ENCODE peak calls at places on chromosomes 3 and 15, in four cellular contexts. T, D, W and N are unnamed samples.
A peak's percentile ranks its signal among the peaks of the same experiment; 100 is the strongest.

GRCh38 chr3:146503459-146504202 is 34.3 kb upstream of the PLSCR2 start:
- DNase-seq in T (peak; percentile 47), D (no peak), W (no peak), N (no peak)

GRCh38 chr3:182117583-182117982 is 405.9 kb downstream of the SOX2 start:
- DNase-seq in T (no peak), D (no peak), W (no peak), N (no peak)

GRCh38 chr15:47185222-47185800 is 532.0 kb upstream of the SEMA6D start:
- DNase-seq in T (no peak), D (no peak), W (no peak), N (no peak)

GRCh38 chr3:179706233-179706632 is 53.4 kb downstream of the USP13 start:
- DNase-seq in T (no peak), D (no peak), W (no peak), N (no peak)

GRCh38 chr3:152902141-152902669 is 67.3 kb downstream of the P2RY1 start:
- DNase-seq in T (no peak), D (no peak), W (no peak), N (no peak)

GRCh38 chr3:64174328-64174727 is 50.9 kb downstream of the PRICKLE2 start:
- DNase-seq in T (peak; percentile 31), D (no peak), W (no peak), N (no peak)

GRCh38 chr3:54870423-54870822 is 57.4 kb downstream of the LRTM1 start:
- DNase-seq in T (peak; percentile 74), D (no peak), W (no peak), N (peak; percentile 38)

GRCh38 chr15:70505411-70505919 is 257.9 kb downstream of the UACA start:
- DNase-seq in T (peak; percentile 72), D (no peak), W (no peak), N (no peak)

GRCh38 chr3:119294889-119295769 is 946 bp downstream of the ARHGAP31 start:
- DNase-seq in T (peak; percentile 66), D (no peak), W (peak; percentile 30), N (no peak)

GRCh38 chr15:89332446-89332845 is 2.2 kb downstream of the POLG start:
- DNase-seq in T (no peak), D (no peak), W (no peak), N (no peak)

GRCh38 chr3:38115645-38116427 is 21.1 kb downstream of the ACAA1 start:
- DNase-seq in T (no peak), D (no peak), W (no peak), N (peak; percentile 8)

GRCh38 chr15:89482139-89482538 is 14.2 kb downstream of the RHCG start:
- DNase-seq in T (no peak), D (no peak), W (no peak), N (no peak)

GRCh38 chr15:81853349-81853748 is 192.5 kb downstream of the MEX3B start:
- DNase-seq in T (no peak), D (no peak), W (no peak), N (no peak)

GRCh38 chr3:106206165-106206564 is 337.4 kb upstream of the CBLB start:
- DNase-seq in T (no peak), D (no peak), W (no peak), N (no peak)

GRCh38 chr3:60294181-60294580 is 957.1 kb downstream of the FHIT start:
- DNase-seq in T (no peak), D (no peak), W (no peak), N (no peak)

GRCh38 chr3:37967252-37967881 is 23.2 kb upstream of the VILL start:
- DNase-seq in T (peak; percentile 79), D (no peak), W (peak; percentile 45), N (peak; percentile 51)

GRCh38 chr3:113873814-113874526 is 35.4 kb downstream of the GRAMD1C start:
- DNase-seq in T (no peak), D (no peak), W (no peak), N (no peak)

GRCh38 chr3:48372862-48373435 is 930 bp downstream of the FBXW12 start:
- DNase-seq in T (no peak), D (no peak), W (no peak), N (no peak)

GRCh38 chr3:123658860-123659221 is 74.0 kb upstream of the HACD2 start:
- DNase-seq in T (no peak), D (no peak), W (no peak), N (no peak)

GRCh38 chr3:39166134-39166710 is 12.8 kb upstream of the CSRNP1 start:
- DNase-seq in T (peak; percentile 80), D (no peak), W (no peak), N (no peak)

GRCh38 chr3:41808152-41808551 is 153.8 kb downstream of the ULK4 start:
- DNase-seq in T (peak; percentile 5), D (no peak), W (no peak), N (no peak)

GRCh38 chr15:82183121-82184031 is 79.2 kb downstream of the EFL1 start:
- DNase-seq in T (no peak), D (no peak), W (no peak), N (no peak)

GRCh38 chr3:175434591-175434990 is 575.5 kb downstream of the NAALADL2 start:
- DNase-seq in T (no peak), D (no peak), W (no peak), N (no peak)

GRCh38 chr15:41019174-41019573 is 65.9 kb downstream of the CHAC1 start:
- DNase-seq in T (no peak), D (no peak), W (no peak), N (no peak)

GRCh38 chr3:156633335-156633734 is 41.1 kb upstream of the TIPARP start:
- DNase-seq in T (no peak), D (no peak), W (no peak), N (no peak)

GRCh38 chr15:92669432-92669831 is 13.9 kb upstream of the FAM174B start:
- DNase-seq in T (no peak), D (no peak), W (no peak), N (peak; percentile 55)

GRCh38 chr15:58396181-58396580 is 35.6 kb upstream of the LIPC start:
- DNase-seq in T (peak; percentile 71), D (no peak), W (no peak), N (no peak)

GRCh38 chr3:183930069-183930468 is 45.4 kb upstream of the PARL start:
- DNase-seq in T (peak; percentile 66), D (no peak), W (no peak), N (no peak)

GRCh38 chr3:187406927-187407326 is 38.7 kb downstream of the RTP4 start:
- DNase-seq in T (no peak), D (no peak), W (no peak), N (no peak)

GRCh38 chr15:42726114-42726513 is 10.8 kb downstream of the CDAN1 start:
- DNase-seq in T (no peak), D (peak; percentile 62), W (no peak), N (no peak)

GRCh38 chr3:54122802-54123537 is 618 bp downstream of the CACNA2D3 start:
- DNase-seq in T (no peak), D (peak; percentile 67), W (no peak), N (no peak)

GRCh38 chr15:66859688-66860253 is 157.7 kb downstream of the SMAD6 start:
- DNase-seq in T (no peak), D (peak; percentile 29), W (no peak), N (no peak)

GRCh38 chr3:194318511-194319161 is 32.5 kb downstream of the CPN2 start:
- DNase-seq in T (no peak), D (no peak), W (no peak), N (no peak)

GRCh38 chr3:162525052-162525451 is 1028.4 kb downstream of the OTOL1 start:
- DNase-seq in T (peak; percentile 55), D (no peak), W (no peak), N (no peak)

DNA sequence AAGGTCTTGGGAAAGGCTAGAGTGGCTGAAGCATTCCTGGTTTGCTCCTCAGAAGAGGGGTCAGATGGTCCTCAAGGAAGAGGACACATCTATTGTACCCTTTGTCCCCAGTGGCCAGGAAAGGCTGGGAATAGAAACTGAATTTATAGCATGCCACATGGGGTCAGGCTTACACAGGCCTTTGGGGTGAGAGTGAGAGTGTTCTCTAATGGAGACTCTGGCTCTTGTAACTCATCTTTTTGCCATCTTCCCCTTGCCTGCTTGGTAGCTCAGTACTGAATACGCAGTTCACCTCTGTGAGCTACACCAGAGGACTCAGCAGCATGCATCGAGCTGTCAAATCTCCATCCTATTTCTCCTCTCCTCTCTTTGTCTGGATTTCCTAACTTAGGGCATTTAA is 87.5 kb downstream of the ATP2B2 start:
- DNase-seq in T (no peak), D (no peak), W (no peak), N (no peak)
- TF ChIP-seq CTCF in T (no peak), D (peak; percentile 43), W (no peak), N (peak; percentile 31)

GRCh38 chr15:38576837-38577236 is 12.2 kb upstream of the RASGRP1 start:
- DNase-seq in T (no peak), D (no peak), W (no peak), N (no peak)
- TF ChIP-seq CTCF in T (no peak), D (no peak), W (no peak), N (no peak)

GRCh38 chr3:195845483-195845882 is 33.8 kb upstream of the MUC4 start:
- DNase-seq in T (no peak), D (no peak), W (no peak), N (no peak)

GRCh38 chr3:195850857-195851531 is 39.3 kb upstream of the MUC4 start:
- DNase-seq in T (peak; percentile 95), D (peak; percentile 87), W (peak; percentile 88), N (peak; percentile 76)

GRCh38 chr3:195847061-195847950 is 35.6 kb upstream of the MUC4 start:
- DNase-seq in T (peak; percentile 58), D (no peak), W (no peak), N (no peak)

GRCh38 chr3:195853036-195853435 is 41.3 kb upstream of the MUC4 start:
- DNase-seq in T (no peak), D (no peak), W (no peak), N (no peak)

GRCh38 chr3:195849322-195850074 is 37.8 kb upstream of the MUC4 start:
- DNase-seq in T (no peak), D (no peak), W (no peak), N (no peak)
- TF ChIP-seq CTCF in T (no peak), D (no peak), W (no peak), N (peak; percentile 46)

DNA sequence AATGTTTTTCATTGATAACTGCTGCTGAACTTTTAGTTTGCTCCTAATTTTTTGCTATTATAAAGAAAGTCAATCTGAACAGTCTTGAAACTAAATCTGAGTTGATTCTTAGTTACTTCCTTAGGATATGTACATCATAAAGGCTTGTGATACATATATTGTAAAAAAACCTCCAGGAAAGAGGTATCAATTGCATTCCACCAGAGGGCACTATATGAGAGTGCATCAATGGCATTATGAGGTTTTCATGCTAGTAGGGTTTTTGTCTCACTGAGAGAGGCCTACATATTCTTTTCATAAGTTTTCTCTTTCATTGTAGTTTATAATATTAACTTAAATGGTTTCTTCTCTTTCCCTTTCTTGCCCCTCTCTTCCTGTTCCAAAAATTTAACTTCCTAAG is 46.9 kb downstream of the PIK3R4 start:
- DNase-seq in T (peak; percentile 17), D (no peak), W (no peak), N (no peak)
- TF ChIP-seq CTCF in T (peak; percentile 39), D (peak; percentile 66), W (peak; percentile 45), N (peak; percentile 52)